ENCODE peak calls at places on chromosomes 12 and 14, in ten cellular contexts. E is activated CD8-positive, alpha-beta T cell treated with anti-CD3 and anti-CD28 coated beads for 36 hours; T is astrocyte; L is esophagus muscularis mucosa; C is choroid plexus epithelial cell; N is cardiac muscle cell; R is IMR-90; K is ascending aorta; D is retinal pigment epithelial cell; M is Calu3. S is an unnamed sample.

GRCh38 chr14:92516966-92517350 is 3.4 kb downstream of the RIN3 start:
- DNase-seq in E (peak), D (no peak), K (no peak), R (no peak), T (no peak), M (no peak), N (no peak), L (no peak), C (no peak), S (no peak)

GRCh38 chr14:54535126-54535525 is 25.4 kb downstream of the CGRRF1 start:
- DNase-seq in N (peak), C (peak), T (no peak), M (no peak), E (no peak), D (no peak), R (peak), K (no peak), L (no peak), S (no peak)

GRCh38 chr12:124904306-124905098 is 9.9 kb downstream of the UBC start:
- DNase-seq in M (peak), K (peak), T (peak), L (peak), C (peak), R (peak), N (peak), D (peak), E (no peak), S (peak)

GRCh38 chr14:74231784-74232183 is 7.5 kb upstream of the VSX2 start:
- DNase-seq in T (no peak), K (no peak), C (no peak), L (no peak), R (no peak), E (no peak), M (no peak), N (no peak), D (no peak), S (no peak)

GRCh38 chr14:63737582-63738006 is 9.7 kb upstream of the SGPP1 start:
- DNase-seq in K (no peak), R (no peak), C (peak), T (peak), D (no peak), L (no peak), E (no peak), N (no peak), M (no peak), S (no peak)

GRCh38 chr12:92735131-92735721 is 32.4 kb downstream of the PLEKHG7 start:
- DNase-seq in D (peak), L (peak), C (peak), T (peak), E (peak), R (peak), M (peak), N (peak), K (no peak), S (no peak)

GRCh38 chr14:76993743-76994142 is 34.8 kb downstream of the IRF2BPL start:
- DNase-seq in K (no peak), E (no peak), C (no peak), N (no peak), M (no peak), L (no peak), T (no peak), D (no peak), R (no peak), S (no peak)

GRCh38 chr12:81439344-81439743 is 319.8 kb downstream of the PPFIA2 start:
- DNase-seq in N (no peak), R (no peak), K (no peak), C (no peak), D (no peak), M (no peak), E (no peak), T (no peak), L (no peak), S (no peak)

GRCh38 chr12:86194721-86195120 is 61.5 kb downstream of the MGAT4C start:
- DNase-seq in T (no peak), D (no peak), K (no peak), R (no peak), C (no peak), E (no peak), L (no peak), N (no peak), M (no peak), S (no peak)

GRCh38 chr12:63498239-63498638 is 170.1 kb downstream of the DPY19L2 start:
- DNase-seq in D (no peak), T (no peak), L (no peak), K (no peak), R (no peak), C (no peak), E (no peak), M (no peak), N (no peak), S (no peak)

GRCh38 chr12:128969480-128970055 is 116.3 kb downstream of the GLT1D1 start:
- DNase-seq in L (no peak), N (no peak), C (peak), D (no peak), R (no peak), T (no peak), M (peak), E (peak), K (no peak), S (no peak)

GRCh38 chr12:45566257-45566656 is 163.2 kb upstream of the ARID2 start:
- DNase-seq in C (no peak), M (no peak), R (no peak), N (no peak), K (no peak), T (no peak), E (no peak), D (no peak), L (peak), S (no peak)

GRCh38 chr14:105267820-105268548 is 19.7 kb downstream of the BTBD6 start:
- DNase-seq in D (no peak), N (no peak), T (peak), M (no peak), R (no peak), E (no peak), L (no peak), K (no peak), C (no peak), S (no peak)

GRCh38 chr12:122867701-122868461 is 28.0 kb downstream of the VPS37B start:
- DNase-seq in R (no peak), T (no peak), E (no peak), D (no peak), K (peak), L (no peak), N (no peak), M (no peak), C (no peak), S (no peak)
- TF ChIP-seq CTCF in R (peak), T (no peak), E (no peak), D (peak), K (no peak), L (no peak), N (peak), M (no peak), C (peak), S (no peak)

GRCh38 chr14:103613517-103613916 is 15.5 kb upstream of the KLC1 start:
- DNase-seq in C (peak), L (no peak), K (no peak), D (no peak), E (peak), T (no peak), M (no peak), N (no peak), R (no peak), S (no peak)
- TF ChIP-seq CTCF in C (peak), L (no peak), K (no peak), D (peak), E (peak), T (no peak), M (no peak), N (no peak), R (peak), S (no peak)

GRCh38 chr14:21379338-21379737 is 4.5 kb downstream of the SUPT16H start:
- DNase-seq in M (no peak), L (no peak), D (no peak), N (no peak), K (no peak), E (no peak), R (no peak), C (no peak), T (no peak), S (no peak)
- TF ChIP-seq CTCF in M (no peak), L (no peak), D (no peak), N (no peak), K (no peak), E (no peak), R (no peak), C (no peak), T (no peak), S (no peak)

GRCh38 chr14:94412671-94413638 is 24.6 kb upstream of the SERPINA1 start:
- DNase-seq in L (no peak), E (no peak), C (peak), K (no peak), M (peak), D (no peak), T (no peak), N (peak), R (no peak), S (no peak)
- TF ChIP-seq CTCF in L (no peak), E (no peak), C (peak), K (no peak), M (peak), D (peak), T (peak), N (peak), R (peak), S (no peak)

DNA sequence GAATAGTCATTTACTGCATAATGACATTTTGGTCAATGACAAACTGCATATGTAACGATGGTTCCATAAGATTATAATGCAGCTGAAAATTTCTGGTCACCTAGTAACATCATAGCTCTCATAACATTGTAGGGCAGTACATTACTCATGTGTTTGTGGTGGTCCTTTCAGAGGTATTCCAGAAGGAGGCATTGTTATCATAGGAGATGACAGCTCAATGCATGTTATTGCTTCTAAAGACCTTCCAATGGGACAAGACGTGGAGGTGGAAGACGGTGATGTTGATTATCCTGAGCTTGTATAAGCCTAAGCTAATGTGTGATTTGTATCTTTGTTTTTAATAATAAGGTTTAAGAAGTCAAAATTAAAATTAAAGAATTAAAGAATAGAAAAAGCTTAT is 43.8 kb upstream of the TSPAN11 start:
- DNase-seq in L (no peak), E (no peak), C (peak), R (no peak), M (no peak), K (no peak), T (no peak), D (no peak), N (peak), S (no peak)
- TF ChIP-seq CTCF in L (no peak), E (no peak), C (peak), R (no peak), M (no peak), K (no peak), T (no peak), D (no peak), N (no peak), S (no peak)

GRCh38 chr12:20487519-20487918 is 119.2 kb downstream of the PDE3A start:
- DNase-seq in K (no peak), T (no peak), N (no peak), M (no peak), L (no peak), E (no peak), R (no peak), C (no peak), D (no peak), S (no peak)

GRCh38 chr12:20482680-20483079 is 114.3 kb downstream of the PDE3A start:
- DNase-seq in T (no peak), R (no peak), D (no peak), E (no peak), L (no peak), C (no peak), N (no peak), M (no peak), K (no peak), S (no peak)

GRCh38 chr12:20483776-20484175 is 115.4 kb downstream of the PDE3A start:
- DNase-seq in T (no peak), D (no peak), R (peak), E (no peak), K (no peak), L (no peak), C (peak), N (peak), M (no peak), S (no peak)

GRCh38 chr12:20489645-20490044 is 121.3 kb downstream of the PDE3A start:
- DNase-seq in L (no peak), M (no peak), E (no peak), T (no peak), K (no peak), N (no peak), C (peak), D (peak), R (peak), S (no peak)

GRCh38 chr12:20486233-20486632 is 117.9 kb downstream of the PDE3A start:
- DNase-seq in M (no peak), L (no peak), E (no peak), N (peak), C (peak), T (no peak), R (peak), K (no peak), D (no peak), S (no peak)
- TF ChIP-seq CTCF in M (no peak), L (no peak), E (no peak), N (no peak), C (peak), T (no peak), R (peak), K (no peak), D (no peak), S (no peak)

GRCh38 chr14:50530794-50531193 is 1.6 kb downstream of the MAP4K5 start:
- DNase-seq in D (no peak), N (no peak), R (no peak), M (no peak), K (no peak), C (no peak), E (no peak), T (no peak), L (no peak), S (no peak)

GRCh38 chr14:50530358-50530757 is 2.0 kb downstream of the MAP4K5 start:
- DNase-seq in C (peak), K (no peak), M (no peak), N (no peak), E (no peak), R (peak), L (no peak), T (peak), D (peak), S (no peak)

GRCh38 chr14:50532502-50533313 is at the start of gene MAP4K5:
- DNase-seq in R (peak), T (peak), K (peak), D (peak), E (peak), L (peak), M (peak), C (peak), N (peak), S (peak)

GRCh38 chr14:50533314-50533705 is 941 bp upstream of the MAP4K5 start:
- DNase-seq in C (no peak), T (no peak), E (no peak), N (no peak), K (no peak), M (no peak), R (no peak), L (no peak), D (no peak), S (no peak)

DNA sequence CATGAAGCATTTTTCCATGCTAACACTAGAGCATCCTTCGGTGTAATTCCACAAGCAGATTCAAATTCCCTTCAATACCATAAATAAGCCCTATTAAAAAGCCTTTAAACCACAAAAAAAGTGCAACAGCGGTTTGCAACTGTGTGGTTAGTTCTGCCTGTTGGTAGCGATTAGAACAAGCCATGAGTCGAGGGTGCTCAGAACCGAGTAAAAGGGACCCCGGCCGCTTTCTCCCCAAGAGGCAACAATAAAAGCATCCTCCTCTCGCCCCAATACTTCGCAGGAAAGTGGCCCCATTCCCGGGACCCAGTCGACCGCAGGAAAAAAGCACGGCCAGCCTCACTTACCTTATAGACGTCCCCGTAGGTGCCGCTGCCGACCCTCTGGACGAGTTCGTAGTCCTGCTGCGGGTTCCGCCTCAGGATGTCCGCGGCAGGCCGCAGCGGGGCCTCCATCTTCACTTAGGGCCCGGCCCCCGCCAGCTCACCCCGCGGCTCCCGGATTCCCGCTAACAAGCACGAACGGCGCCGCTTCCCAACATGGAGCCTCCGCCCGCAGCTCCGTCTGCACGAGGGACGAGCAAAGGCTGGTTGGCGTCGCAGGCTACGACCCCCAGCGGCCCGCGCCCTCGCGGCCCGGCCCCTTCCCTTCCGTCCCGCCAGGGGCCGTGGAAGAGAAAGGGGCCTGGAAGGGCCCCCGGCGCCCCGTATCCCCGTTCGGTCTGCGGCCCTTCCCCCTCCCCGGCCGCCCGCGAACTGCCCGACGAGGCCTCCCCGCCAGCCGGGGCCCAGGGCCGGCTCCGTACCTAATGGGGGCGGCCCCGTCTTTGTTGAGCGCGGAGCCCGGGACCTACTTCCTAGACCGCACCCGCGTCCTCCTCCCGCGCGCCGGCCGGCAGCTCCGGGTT is 521 bp downstream of the MAP4K5 start:
- DNase-seq in R (peak), C (peak), M (peak), L (no peak), T (no peak), D (no peak), K (peak), E (peak), N (peak), S (peak)
- TF ChIP-seq CTCF in R (no peak), C (no peak), M (no peak), L (no peak), T (no peak), D (no peak), K (no peak), E (no peak), N (no peak), S (no peak)

GRCh38 chr12:321606-322326 is 59.1 kb upstream of the SLC6A13 start:
- DNase-seq in T (no peak), M (peak), K (no peak), C (peak), E (peak), R (no peak), N (peak), D (peak), L (no peak), S (no peak)
- TF ChIP-seq CTCF in T (no peak), M (no peak), K (no peak), C (peak), E (no peak), R (no peak), N (no peak), D (peak), L (no peak), S (no peak)

DNA sequence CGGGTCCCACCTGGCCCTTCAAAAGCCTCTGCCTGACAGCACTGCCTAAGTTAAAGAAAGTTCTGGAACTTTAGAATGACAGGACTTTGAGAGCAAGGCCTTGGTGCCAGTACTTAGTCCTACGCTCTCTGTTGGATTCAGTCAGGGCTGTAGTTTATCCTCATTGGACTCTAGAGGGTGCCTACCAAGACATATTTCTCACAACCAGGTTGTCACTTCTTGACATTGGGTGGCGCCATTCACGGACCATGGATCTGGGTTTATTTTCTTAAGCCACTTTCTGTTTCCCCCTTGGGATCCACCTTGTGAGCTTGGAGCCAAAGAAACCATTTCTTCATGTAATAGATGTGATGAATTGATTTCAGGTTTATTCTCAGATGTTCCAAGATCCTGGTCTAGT is 787.0 kb upstream of the TBX3 start:
- DNase-seq in R (no peak), M (no peak), K (no peak), E (no peak), N (no peak), D (no peak), T (no peak), C (no peak), L (no peak), S (no peak)
- TF ChIP-seq CTCF in R (no peak), M (no peak), K (no peak), E (no peak), N (no peak), D (no peak), T (no peak), C (no peak), L (no peak), S (no peak)

GRCh38 chr12:25241171-25242020 is 9.3 kb downstream of the KRAS start:
- DNase-seq in K (no peak), T (peak), M (no peak), L (no peak), N (peak), R (peak), D (no peak), C (peak), E (peak), S (no peak)
- TF ChIP-seq CTCF in K (peak), T (peak), M (peak), L (peak), N (peak), R (peak), D (peak), C (peak), E (peak), S (no peak)

S was measured in omental fat pad.